ENCODE peak calls at places on chromosomes 5 and 9, in ten cellular contexts. P is kidney; S is body of pancreas; I is GM19239; O is CD8-positive, alpha-beta T cell; J is globus pallidus; Z is activated CD4-positive, alpha-beta T cell treated with anti-CD3 and anti-CD28 coated beads, Interleukin-2, amount 50 U/mL, for 1 hour; A is ELR; V is sciatic nerve; M is stimulated activated naive CD8-positive, alpha-beta T cell treated with anti-CD3 and anti-CD28 coated beads, Interleukin-15, amount 100 ng/mL, for 72 hours. D is an unnamed sample.

GRCh38 chr9:3507395-3508077 is 18.3 kb downstream of the RFX3 start:
- DNase-seq in P (no peak), S (no peak), I (no peak), O (no peak), J (no peak), Z (no peak), A (no peak), V (no peak), M (no peak), D (no peak)

GRCh38 chr5:3365501-3366215 is 230.0 kb upstream of the IRX1 start:
- DNase-seq in P (no peak), S (no peak), I (no peak), O (no peak), J (no peak), Z (no peak), A (no peak), V (peak), M (no peak), D (no peak)

GRCh38 chr5:82396396-82396795 is 118.2 kb upstream of the RPS23 start:
- DNase-seq in P (no peak), S (no peak), I (no peak), O (no peak), J (no peak), Z (no peak), A (peak), V (no peak), M (no peak), D (no peak)

GRCh38 chr5:10538789-10539684 is 24.8 kb upstream of the ANKRD33B start:
- DNase-seq in P (peak), S (no peak), I (no peak), O (no peak), J (no peak), Z (no peak), A (no peak), V (peak), M (no peak), D (no peak)

GRCh38 chr5:158061451-158061850 is 202.5 kb upstream of the CLINT1 start:
- DNase-seq in P (no peak), S (no peak), I (no peak), O (no peak), J (no peak), Z (no peak), A (no peak), V (no peak), M (no peak), D (no peak)

GRCh38 chr5:10863763-10864383 is 102.8 kb upstream of the DAP start:
- DNase-seq in P (no peak), S (peak), I (peak), O (peak), J (peak), Z (peak), A (peak), V (no peak), M (peak), D (peak)

GRCh38 chr9:131361202-131361833 is 32.6 kb upstream of the PRRC2B start:
- DNase-seq in P (peak), S (peak), I (no peak), O (peak), J (no peak), Z (peak), A (peak), V (no peak), M (peak), D (no peak)

GRCh38 chr5:16574789-16575785 is 41.7 kb downstream of the RETREG1 start:
- DNase-seq in P (no peak), S (peak), I (no peak), O (no peak), J (peak), Z (no peak), A (peak), V (no peak), M (no peak), D (no peak)

GRCh38 chr9:33132249-33132772 is 34.8 kb downstream of the B4GALT1 start:
- DNase-seq in P (no peak), S (no peak), I (no peak), O (no peak), J (no peak), Z (no peak), A (peak), V (no peak), M (no peak), D (no peak)

GRCh38 chr5:5374034-5374715 is 48.3 kb upstream of the ICE1 start:
- DNase-seq in P (no peak), S (no peak), I (no peak), O (no peak), J (no peak), Z (no peak), A (peak), V (no peak), M (no peak), D (no peak)

GRCh38 chr5:14668247-14668646 is 3.7 kb downstream of the OTULIN start:
- DNase-seq in P (no peak), S (no peak), I (no peak), O (no peak), J (no peak), Z (no peak), A (no peak), V (no peak), M (peak), D (no peak)

GRCh38 chr5:162128117-162128516 is 60.5 kb downstream of the GABRG2 start:
- DNase-seq in P (no peak), S (no peak), I (no peak), O (no peak), J (no peak), Z (no peak), A (no peak), V (no peak), M (no peak), D (no peak)

GRCh38 chr5:38258319-38259061 is at the start of gene EGFLAM:
- DNase-seq in P (peak), S (peak), I (no peak), O (no peak), J (no peak), Z (no peak), A (peak), V (peak), M (no peak), D (no peak)

GRCh38 chr9:128043467-128043868 is 23.7 kb downstream of the NAIF1 start:
- DNase-seq in P (peak), S (no peak), I (no peak), O (no peak), J (no peak), Z (no peak), A (no peak), V (no peak), M (no peak), D (no peak)

GRCh38 chr5:98309785-98310566 is 463.5 kb upstream of the RGMB start:
- DNase-seq in P (no peak), S (no peak), I (peak), O (no peak), J (peak), Z (no peak), A (peak), V (no peak), M (no peak), D (no peak)

GRCh38 chr5:71778678-71779276 is 59.7 kb downstream of the CARTPT start:
- DNase-seq in P (no peak), S (no peak), I (no peak), O (no peak), J (peak), Z (no peak), A (peak), V (no peak), M (no peak), D (no peak)

GRCh38 chr5:43422143-43422542 is 10.0 kb upstream of the CCL28 start:
- DNase-seq in P (no peak), S (peak), I (no peak), O (no peak), J (no peak), Z (no peak), A (peak), V (no peak), M (no peak), D (no peak)

GRCh38 chr9:108087781-108088180 is 598.2 kb upstream of the KLF4 start:
- DNase-seq in P (no peak), S (no peak), I (no peak), O (no peak), J (no peak), Z (no peak), A (no peak), V (no peak), M (no peak), D (no peak)

GRCh38 chr5:12691330-12691729 is 787.1 kb upstream of the CTNND2 start:
- DNase-seq in P (no peak), S (no peak), I (no peak), O (no peak), J (no peak), Z (no peak), A (peak), V (no peak), M (no peak), D (no peak)

D was measured in central memory CD4-positive, alpha-beta T cell.